ENCODE peak calls at places on chromosomes 2 and 18, in eight cellular contexts. I is activated CD4-positive, alpha-beta T cell treated with anti-CD3 and anti-CD28 coated beads for 24 hours; B is astrocyte of the spinal cord; U is AML-193; Y is stimulated activated CD4-positive, alpha-beta T cell treated with anti-CD3 and anti-CD28 coated beads, Interleukin-1b, Interleukin-23, amount 100 ng/mL, for 4 hours; E is A172; K is NCI-H446 treated with DMSO at 0.1 percent for 48 hours; G is activated effector memory CD4-positive, alpha-beta T cell treated with anti-CD3 and anti-CD28 coated beads, Interleukin-2, amount 50 U/mL, for 16 hours. V is an unnamed sample.

GRCh38 chr18:2415656-2416055 is 155.6 kb downstream of the METTL4 start:
- DNase-seq in E (no peak), Y (no peak), G (no peak), B (no peak), U (no peak), K (no peak), I (no peak), V (no peak)

GRCh38 chr2:104332733-104333132 is 521.2 kb upstream of the POU3F3 start:
- DNase-seq in B (peak), U (no peak), Y (no peak), I (no peak), K (no peak), G (no peak), E (no peak), V (peak)

GRCh38 chr18:47215554-47216138 is 35.8 kb downstream of the SKOR2 start:
- DNase-seq in U (peak), K (no peak), E (peak), I (no peak), B (peak), G (no peak), Y (no peak), V (peak)

GRCh38 chr2:52936029-52936428 is 831.6 kb upstream of the CHAC2 start:
- DNase-seq in B (peak), K (no peak), Y (no peak), U (no peak), E (no peak), I (no peak), G (no peak), V (no peak)

GRCh38 chr18:3323900-3324299 is 62.0 kb downstream of the MYL12B start:
- DNase-seq in K (no peak), E (peak), G (no peak), I (no peak), B (peak), U (peak), Y (no peak), V (no peak)

GRCh38 chr2:242085941-242086621 is 216.6 kb downstream of the RTP5 start:
- DNase-seq in B (no peak), I (no peak), G (no peak), E (no peak), U (peak), K (no peak), Y (no peak), V (peak)

GRCh38 chr2:204255469-204255868 is 289.8 kb upstream of the PARD3B start:
- DNase-seq in E (no peak), Y (no peak), K (no peak), U (no peak), G (no peak), I (no peak), B (no peak), V (no peak)

GRCh38 chr2:168348076-168348475 is 100.7 kb upstream of the STK39 start:
- DNase-seq in G (no peak), Y (no peak), K (peak), B (peak), U (peak), E (no peak), I (no peak), V (peak)

GRCh38 chr18:2540575-2540974 is 30.7 kb downstream of the METTL4 start:
- DNase-seq in Y (no peak), B (no peak), E (no peak), G (no peak), I (no peak), U (no peak), K (no peak), V (no peak)

GRCh38 chr2:31413025-31413424 is 1.5 kb downstream of the XDH start:
- DNase-seq in U (no peak), G (no peak), B (no peak), I (no peak), E (no peak), Y (no peak), K (no peak), V (peak)

GRCh38 chr2:102093662-102094061 is 48.9 kb upstream of the IL1R1 start:
- DNase-seq in I (no peak), U (no peak), E (no peak), G (no peak), Y (no peak), B (no peak), K (no peak), V (no peak)

GRCh38 chr2:48227617-48228344 is 302.2 kb upstream of the STON1 start:
- DNase-seq in E (no peak), B (no peak), I (no peak), G (no peak), U (peak), Y (no peak), K (no peak), V (no peak)

GRCh38 chr2:132873738-132874137 is 203.7 kb upstream of the LYPD1 start:
- DNase-seq in B (no peak), E (no peak), I (no peak), U (no peak), Y (no peak), K (no peak), G (no peak), V (no peak)

GRCh38 chr2:233745073-233745755 is 14.9 kb upstream of the UGT1A1 start:
- DNase-seq in U (no peak), E (no peak), G (no peak), Y (no peak), I (no peak), K (no peak), B (no peak), V (no peak)

GRCh38 chr2:28613616-28614501 is 118.0 kb downstream of the PLB1 start:
- DNase-seq in U (no peak), G (peak), E (peak), Y (no peak), K (no peak), B (peak), I (no peak), V (peak)

GRCh38 chr18:80109676-80110078 is 615 bp downstream of the ADNP2 start:
- DNase-seq in G (no peak), I (no peak), B (peak), E (peak), U (no peak), K (peak), Y (no peak), V (no peak)

GRCh38 chr18:51621103-51621969 is 423.9 kb upstream of the MEX3C start:
- DNase-seq in G (no peak), U (peak), B (peak), K (peak), I (peak), E (peak), Y (no peak), V (peak)

GRCh38 chr2:31334311-31335026 is 80.1 kb downstream of the XDH start:
- DNase-seq in B (peak), G (no peak), K (no peak), I (no peak), Y (no peak), U (no peak), E (peak), V (peak)

GRCh38 chr2:72999729-73000725 is 71.5 kb downstream of the SFXN5 start:
- DNase-seq in Y (no peak), K (no peak), B (peak), U (no peak), I (no peak), E (peak), G (peak), V (peak)

GRCh38 chr18:78939105-78939504 is 40.5 kb upstream of the SALL3 start:
- DNase-seq in E (peak), U (no peak), K (no peak), I (no peak), G (no peak), Y (no peak), B (no peak), V (no peak)

GRCh38 chr2:70893186-70893585 is 42.5 kb upstream of the ATP6V1B1 start:
- DNase-seq in U (no peak), Y (no peak), G (no peak), E (no peak), I (no peak), B (no peak), K (no peak), V (no peak)

GRCh38 chr2:44952143-44952805 is 10.8 kb downstream of the SIX3 start:
- DNase-seq in B (peak), U (no peak), I (peak), Y (no peak), E (no peak), K (no peak), G (no peak), V (peak)

GRCh38 chr18:7269903-7270302 is 39.0 kb downstream of the LRRC30 start:
- DNase-seq in I (no peak), G (no peak), B (no peak), U (no peak), Y (no peak), E (no peak), K (no peak), V (no peak)